ENCODE peak calls at places on chromosomes 5 and 9, in nine cellular contexts. C, G, O, L, T, M, X, D and U are unnamed samples.

GRCh38 chr5:103414598-103414997 is 148.0 kb downstream of the NUDT12 start:
- DNase-seq in C (no peak), T (no peak), G (no peak), X (no peak), D (no peak), M (no peak), O (no peak), L (no peak), U (no peak)

GRCh38 chr5:74514888-74515551 is 125.5 kb downstream of the ENC1 start:
- DNase-seq in G (no peak), D (no peak), L (no peak), O (no peak), C (no peak), M (no peak), T (no peak), X (no peak), U (no peak)

GRCh38 chr5:59795141-59795540 is 98.4 kb downstream of the PDE4D start:
- DNase-seq in C (no peak), G (no peak), X (no peak), O (no peak), M (no peak), T (no peak), D (no peak), L (no peak), U (no peak)

GRCh38 chr5:142242272-142242671 is 82.5 kb downstream of the SPRY4 start:
- DNase-seq in T (no peak), L (no peak), G (no peak), M (no peak), O (no peak), C (no peak), X (no peak), D (no peak), U (no peak)

GRCh38 chr5:107486489-107486888 is 184.2 kb downstream of the EFNA5 start:
- DNase-seq in C (peak; percentile 78), T (no peak), G (no peak), X (peak; percentile 59), L (peak; percentile 40), M (no peak), D (peak; percentile 59), O (no peak), U (no peak)

GRCh38 chr5:43572357-43572756 is 15.5 kb upstream of the PAIP1 start:
- DNase-seq in O (no peak), T (no peak), L (peak; percentile 26), M (peak; percentile 42), D (no peak), G (no peak), X (no peak), C (no peak), U (no peak)

GRCh38 chr9:137589441-137590122 is 730 bp downstream of the ZMYND19 start:
- DNase-seq in G (no peak), M (no peak), D (no peak), C (no peak), X (no peak), L (peak; percentile 66), O (no peak), T (no peak), U (no peak)

GRCh38 chr5:67998709-67999251 is 216.8 kb upstream of the PIK3R1 start:
- DNase-seq in M (peak; percentile 83), G (peak; percentile 81), C (peak; percentile 18), T (no peak), L (peak; percentile 92), X (peak; percentile 38), O (peak; percentile 42), D (no peak), U (no peak)

GRCh38 chr9:93268551-93269314 is 84.8 kb downstream of the WNK2 start:
- DNase-seq in M (peak; percentile 35), T (no peak), L (no peak), D (no peak), G (peak; percentile 46), O (no peak), C (no peak), X (no peak), U (no peak)

GRCh38 chr5:168477060-168477459 is 9.2 kb upstream of the RARS1 start:
- DNase-seq in L (peak; percentile 20), M (no peak), G (no peak), O (no peak), D (no peak), T (no peak), C (no peak), X (peak; percentile 78), U (no peak)

GRCh38 chr9:77180056-77180455 is 2.7 kb downstream of the VPS13A start:
- DNase-seq in C (no peak), T (no peak), L (no peak), M (no peak), O (no peak), G (no peak), X (peak; percentile 71), D (no peak), U (no peak)
- H3K27ac ChIP-seq in C (no peak overlapping the region), T (no peak overlapping the region), L (no peak overlapping the region), M (no peak overlapping the region), O (no peak overlapping the region), G (no peak overlapping the region), X (no peak overlapping the region), D (no peak overlapping the region), U (no peak overlapping the region)

GRCh38 chr5:153623117-153623516 is 132.6 kb downstream of the GRIA1 start:
- DNase-seq in D (no peak), G (no peak), L (no peak), O (no peak), C (no peak), X (no peak), T (no peak), M (no peak), U (no peak)

GRCh38 chr5:153618307-153618706 is 127.8 kb downstream of the GRIA1 start:
- DNase-seq in T (no peak), G (no peak), C (no peak), L (no peak), X (no peak), D (no peak), O (no peak), M (no peak), U (no peak)

GRCh38 chr5:153618857-153619256 is 128.4 kb downstream of the GRIA1 start:
- DNase-seq in G (no peak), L (peak; percentile 45), T (no peak), X (peak; percentile 62), M (no peak), C (no peak), D (no peak), O (no peak), U (no peak)

GRCh38 chr5:153617190-153617589 is 126.7 kb downstream of the GRIA1 start:
- DNase-seq in G (no peak), L (peak; percentile 58), M (no peak), D (no peak), T (no peak), X (peak; percentile 63), C (peak; percentile 9), O (no peak), U (no peak)

DNA sequence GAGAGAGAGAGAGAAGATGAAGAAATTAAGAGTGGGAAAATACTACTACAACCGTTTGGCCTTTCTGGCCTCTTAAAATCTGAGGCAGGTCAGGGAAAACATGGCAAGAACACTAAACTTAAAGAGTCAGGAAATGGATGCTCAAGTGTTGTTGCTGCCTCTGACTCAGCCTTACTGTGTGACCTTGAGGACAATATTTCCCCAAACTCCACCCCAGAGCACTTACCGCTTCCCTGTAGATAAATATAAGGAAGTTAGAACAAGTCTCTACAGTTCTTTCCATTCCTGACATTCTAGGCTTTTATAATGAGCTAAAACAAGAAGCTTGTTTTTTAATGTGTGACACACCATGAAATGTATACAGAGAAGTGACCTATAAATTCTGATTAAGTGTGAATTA is 129.2 kb downstream of the GRIA1 start:
- DNase-seq in C (peak; percentile 19), L (peak; percentile 41), D (no peak), O (no peak), X (peak; percentile 69), M (no peak), T (no peak), G (no peak), U (no peak)
- H3K4me1 ChIP-seq in C (no peaks in the 10 kb centered on the region), L (peaks cover 37% of the 10 kb centered on the region), D (no peaks in the 10 kb centered on the region), O (no peaks in the 10 kb centered on the region), X (peaks cover 8% of the 10 kb centered on the region), M (no peaks in the 10 kb centered on the region), T (no peaks in the 10 kb centered on the region), G (no peaks in the 10 kb centered on the region), U (no peaks in the 10 kb centered on the region)

GRCh38 chr5:62258654-62259053 is 47.4 kb upstream of the KIF2A start:
- DNase-seq in C (no peak), L (no peak), T (no peak), O (no peak), G (no peak), M (no peak), D (no peak), X (no peak), U (no peak)

GRCh38 chr5:62259699-62260220 is 46.2 kb upstream of the KIF2A start:
- DNase-seq in O (no peak), L (no peak), C (no peak), D (no peak), M (no peak), G (no peak), T (no peak), X (no peak), U (no peak)

GRCh38 chr5:62260510-62260909 is 45.5 kb upstream of the KIF2A start:
- DNase-seq in X (no peak), T (no peak), L (peak; percentile 2), G (no peak), O (no peak), M (no peak), D (no peak), C (no peak), U (no peak)

GRCh38 chr5:62257018-62257367 is 49.0 kb upstream of the KIF2A start:
- DNase-seq in O (no peak), X (no peak), T (no peak), G (no peak), M (no peak), C (no peak), L (no peak), D (no peak), U (no peak)

DNA sequence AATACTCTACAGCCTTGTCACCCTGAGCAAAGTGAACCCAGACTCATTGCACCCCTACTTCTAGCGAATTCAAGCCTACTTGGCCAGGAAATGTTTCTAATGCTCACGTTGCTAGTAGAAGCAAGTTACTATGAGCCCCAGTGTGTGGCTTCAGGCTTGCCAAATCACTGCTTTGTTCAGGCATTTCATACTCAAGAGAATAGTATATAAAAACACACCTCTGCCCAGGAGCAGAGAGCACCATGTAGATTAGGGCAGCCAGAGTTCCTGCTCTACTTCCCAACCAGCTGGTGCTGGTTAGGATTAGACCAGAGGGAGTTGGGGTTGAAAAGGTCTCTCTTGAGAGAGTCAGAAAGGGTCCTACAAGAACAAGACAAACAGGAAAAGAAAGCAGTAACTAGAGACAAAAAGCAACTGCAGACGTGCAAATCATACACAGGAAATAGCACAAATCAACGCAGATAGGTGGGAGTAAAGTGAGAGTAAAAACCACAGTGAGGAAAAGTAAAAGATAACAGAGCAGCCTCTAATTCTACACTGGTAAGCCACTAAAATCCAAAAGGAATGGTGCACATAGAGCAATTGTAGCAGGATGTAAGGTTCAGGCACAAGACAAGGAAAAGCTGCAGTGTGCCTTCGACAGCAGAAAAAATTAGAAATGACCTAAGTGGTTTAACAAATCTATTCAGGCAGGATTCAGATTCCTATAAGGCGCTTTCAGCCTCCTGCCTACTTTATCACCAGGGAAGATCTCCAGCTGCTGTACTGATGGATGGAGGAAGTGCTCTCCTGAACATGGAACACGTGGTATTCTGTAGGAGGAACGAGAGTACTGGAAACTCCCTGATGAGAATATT is 49.6 kb upstream of the KIF2A start:
- DNase-seq in O (no peak), M (no peak), T (no peak), G (no peak), X (no peak), C (no peak), L (no peak), D (peak; percentile 36), U (no peak)
- H3K27ac ChIP-seq in O (no peak overlapping the region), M (no peak overlapping the region), T (no peak overlapping the region), G (no peak overlapping the region), X (no peak overlapping the region), C (no peak overlapping the region), L (no peak overlapping the region), D (no peak overlapping the region), U (peak overlapping the region; percentile 59)

GRCh38 chr9:113578279-113578865 is 114.8 kb downstream of the RGS3 start:
- DNase-seq in M (no peak), L (peak; percentile 78), O (peak; percentile 14), C (no peak), D (no peak), T (no peak), G (no peak), X (no peak), U (no peak)
- H3K4me1 ChIP-seq in M (peaks cover 36% of the 10 kb centered on the region), L (peaks cover 65% of the 10 kb centered on the region), O (peaks cover 99% of the 10 kb centered on the region), C (peaks cover 68% of the 10 kb centered on the region), D (peaks cover 66% of the 10 kb centered on the region), T (peaks cover 10% of the 10 kb centered on the region), G (peaks cover 43% of the 10 kb centered on the region), X (peaks cover 45% of the 10 kb centered on the region), U (peaks cover 51% of the 10 kb centered on the region)